ENCODE peak calls at places on chromosome 5, in five cellular contexts. B is omental fat pad, O is psoas muscle, E is posterior cingulate gyrus, Q is cardiac muscle cell. S is an unnamed sample.

GRCh38 chr5:126656397-126657007 is 55.8 kb downstream of the PHAX start:
- DNase-seq in O (no peak), E (peak), B (no peak), Q (peak), S (no peak)

GRCh38 chr5:180329138-180329435 is 24.0 kb downstream of the GFPT2 start:
- DNase-seq in E (no peak), B (no peak), Q (no peak), O (no peak), S (no peak)

GRCh38 chr5:133362438-133362837 is 249.9 kb downstream of the FSTL4 start:
- DNase-seq in Q (no peak), E (no peak), O (no peak), B (no peak), S (no peak)

GRCh38 chr5:110477923-110478322 is 248.5 kb downstream of the TMEM232 start:
- DNase-seq in O (no peak), Q (peak), E (no peak), B (no peak), S (no peak)

GRCh38 chr5:149603210-149603609 is 21.9 kb downstream of the ARHGEF37 start:
- DNase-seq in B (no peak), O (no peak), E (no peak), Q (no peak), S (no peak)

GRCh38 chr5:159161361-159162214 is 47.8 kb downstream of the RNF145 start:
- DNase-seq in E (no peak), B (no peak), O (no peak), Q (no peak), S (no peak)

GRCh38 chr5:141915881-141916336 is 7.8 kb upstream of the DELE1 start:
- DNase-seq in B (no peak), E (no peak), O (no peak), Q (no peak), S (no peak)

GRCh38 chr5:128227984-128228383 is 144.4 kb downstream of the SLC12A2 start:
- DNase-seq in E (no peak), B (no peak), Q (peak), O (peak), S (no peak)

GRCh38 chr5:133338504-133339355 is 273.6 kb downstream of the FSTL4 start:
- DNase-seq in O (no peak), Q (no peak), E (no peak), B (no peak), S (peak)

GRCh38 chr5:125317546-125317995 is 571.1 kb upstream of the ZNF608 start:
- DNase-seq in B (no peak), O (no peak), E (no peak), Q (no peak), S (no peak)

GRCh38 chr5:81842795-81843377 is 92.0 kb upstream of the SSBP2 start:
- DNase-seq in E (no peak), O (no peak), Q (no peak), B (no peak), S (no peak)

GRCh38 chr5:9686211-9686610 is 56.1 kb upstream of the TAS2R1 start:
- DNase-seq in Q (peak), B (no peak), O (no peak), E (no peak), S (no peak)

GRCh38 chr5:176454724-176455394 is 6.7 kb downstream of the FAF2 start:
- DNase-seq in O (no peak), Q (no peak), E (no peak), B (no peak), S (no peak)

GRCh38 chr5:107056278-107056677 is 614.5 kb downstream of the EFNA5 start:
- DNase-seq in Q (no peak), E (no peak), O (no peak), B (no peak), S (no peak)

GRCh38 chr5:3181641-3182040 is 414.0 kb upstream of the IRX1 start:
- DNase-seq in E (no peak), Q (no peak), O (no peak), B (no peak), S (no peak)

GRCh38 chr5:68033961-68034581 is 181.5 kb upstream of the PIK3R1 start:
- DNase-seq in Q (peak), O (no peak), E (peak), B (no peak), S (peak)

S was measured in aorta.